ENCODE peak calls at places on chromosomes 3 and 15, in eight cellular contexts. One of them, this sample, is unnamed.

GRCh38 chr15:95895510-95895909 is 435.0 kb upstream of the NR2F2 start:
- DNase-seq in SK-N-SH: no peak
- DNase-seq in colonic mucosa: no peak
- DNase-seq in neural progenitor cell: no peak
- DNase-seq in gastrocnemius medialis: no peak
- DNase-seq in tibial artery: no peak
- DNase-seq in keratinocyte: no peak
- DNase-seq in breast epithelium: no peak
- DNase-seq in this sample: no peak

GRCh38 chr3:127774647-127775046 is 47.7 kb downstream of the MGLL start:
- DNase-seq in tibial artery: no peak
- DNase-seq in keratinocyte: no peak
- DNase-seq in breast epithelium: no peak
- DNase-seq in neural progenitor cell: no peak
- DNase-seq in SK-N-SH: peak; percentile 55
- DNase-seq in colonic mucosa: no peak
- DNase-seq in gastrocnemius medialis: no peak
- DNase-seq in this sample: no peak

GRCh38 chr3:17901893-17902292 is 159.5 kb upstream of the TBC1D5 start:
- DNase-seq in SK-N-SH: no peak
- DNase-seq in gastrocnemius medialis: no peak
- DNase-seq in keratinocyte: no peak
- DNase-seq in neural progenitor cell: no peak
- DNase-seq in breast epithelium: no peak
- DNase-seq in tibial artery: no peak
- DNase-seq in colonic mucosa: no peak
- DNase-seq in this sample: no peak

GRCh38 chr3:147218976-147219375 is 187.4 kb downstream of the ZIC4 start:
- DNase-seq in tibial artery: no peak
- DNase-seq in keratinocyte: no peak
- DNase-seq in breast epithelium: no peak
- DNase-seq in colonic mucosa: no peak
- DNase-seq in neural progenitor cell: peak; percentile 16
- DNase-seq in gastrocnemius medialis: no peak
- DNase-seq in SK-N-SH: no peak
- DNase-seq in this sample: no peak

GRCh38 chr3:180947761-180948390 is 35.4 kb downstream of the FXR1 start:
- DNase-seq in tibial artery: no peak
- DNase-seq in SK-N-SH: no peak
- DNase-seq in neural progenitor cell: no peak
- DNase-seq in breast epithelium: no peak
- DNase-seq in gastrocnemius medialis: no peak
- DNase-seq in keratinocyte: no peak
- DNase-seq in colonic mucosa: no peak
- DNase-seq in this sample: no peak

GRCh38 chr15:71203573-71204444 is 88.5 kb downstream of the THSD4 start:
- DNase-seq in gastrocnemius medialis: no peak
- DNase-seq in colonic mucosa: no peak
- DNase-seq in keratinocyte: no peak
- DNase-seq in tibial artery: no peak
- DNase-seq in SK-N-SH: no peak
- DNase-seq in neural progenitor cell: peak; percentile 43
- DNase-seq in breast epithelium: no peak
- DNase-seq in this sample: no peak

GRCh38 chr3:52568066-52568465 is 31.7 kb downstream of the UQCC5 start:
- DNase-seq in colonic mucosa: no peak
- DNase-seq in tibial artery: no peak
- DNase-seq in keratinocyte: no peak
- DNase-seq in neural progenitor cell: no peak
- DNase-seq in SK-N-SH: no peak
- DNase-seq in breast epithelium: no peak
- DNase-seq in gastrocnemius medialis: no peak
- DNase-seq in this sample: no peak

GRCh38 chr3:105349988-105350387 is 16.7 kb upstream of the ALCAM start:
- DNase-seq in colonic mucosa: no peak
- DNase-seq in tibial artery: no peak
- DNase-seq in keratinocyte: no peak
- DNase-seq in SK-N-SH: peak; percentile 39
- DNase-seq in neural progenitor cell: peak; percentile 16
- DNase-seq in breast epithelium: no peak
- DNase-seq in gastrocnemius medialis: no peak
- DNase-seq in this sample: no peak

GRCh38 chr3:159788987-159789386 is 199.6 kb upstream of the IL12A start:
- DNase-seq in tibial artery: no peak
- DNase-seq in neural progenitor cell: no peak
- DNase-seq in gastrocnemius medialis: no peak
- DNase-seq in SK-N-SH: no peak
- DNase-seq in colonic mucosa: no peak
- DNase-seq in breast epithelium: no peak
- DNase-seq in keratinocyte: no peak
- DNase-seq in this sample: no peak

GRCh38 chr15:63176302-63176701 is 13.1 kb upstream of the RAB8B start:
- DNase-seq in gastrocnemius medialis: no peak
- DNase-seq in colonic mucosa: no peak
- DNase-seq in SK-N-SH: no peak
- DNase-seq in neural progenitor cell: no peak
- DNase-seq in tibial artery: no peak
- DNase-seq in keratinocyte: peak; percentile 90
- DNase-seq in breast epithelium: no peak
- DNase-seq in this sample: no peak

GRCh38 chr15:97995881-97996603 is 35.5 kb downstream of the ARRDC4 start:
- DNase-seq in keratinocyte: no peak
- DNase-seq in neural progenitor cell: peak; percentile 38
- DNase-seq in colonic mucosa: peak; percentile 46
- DNase-seq in gastrocnemius medialis: no peak
- DNase-seq in tibial artery: no peak
- DNase-seq in SK-N-SH: no peak
- DNase-seq in breast epithelium: no peak
- DNase-seq in this sample: no peak

DNA sequence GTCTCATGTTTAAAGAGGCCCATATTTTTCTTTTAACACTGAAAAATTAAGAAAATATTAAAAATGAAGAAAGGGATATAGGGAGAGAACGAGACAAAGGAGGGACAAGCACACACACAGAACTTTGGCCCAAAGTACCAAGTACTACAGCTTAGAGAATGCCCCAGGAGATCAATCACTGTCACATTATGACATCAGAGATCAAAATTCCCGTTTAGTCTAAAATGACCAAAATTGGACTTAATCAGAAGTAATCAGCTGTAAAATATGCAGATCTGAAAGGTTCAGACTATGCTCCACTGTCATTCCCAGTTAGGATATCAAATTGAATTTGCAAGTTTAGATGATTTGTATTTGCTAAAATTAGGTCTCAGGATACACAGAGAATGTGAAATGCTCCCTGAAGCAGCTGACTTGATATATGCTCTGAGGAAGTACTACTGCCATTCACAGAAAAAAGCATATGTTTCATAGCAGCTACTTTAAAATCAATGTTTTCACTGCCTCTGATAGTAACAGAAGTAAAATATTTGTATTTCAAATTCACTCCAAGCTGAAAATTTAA is 123.0 kb downstream of the PEAK1 start:
- DNase-seq in colonic mucosa: no peak
- DNase-seq in tibial artery: no peak
- DNase-seq in gastrocnemius medialis: no peak
- DNase-seq in breast epithelium: no peak
- DNase-seq in SK-N-SH: no peak
- DNase-seq in neural progenitor cell: no peak
- DNase-seq in keratinocyte: no peak
- DNase-seq in this sample: no peak
- H3K4me1 ChIP-seq in colonic mucosa: no peaks in the 10 kb centered on the region
- H3K4me1 ChIP-seq in tibial artery: no peaks in the 10 kb centered on the region
- H3K4me1 ChIP-seq in gastrocnemius medialis: peaks cover 3% of the 10 kb centered on the region
- H3K4me1 ChIP-seq in breast epithelium: no peaks in the 10 kb centered on the region
- H3K4me1 ChIP-seq in SK-N-SH: no peaks in the 10 kb centered on the region
- H3K4me1 ChIP-seq in neural progenitor cell: no peaks in the 10 kb centered on the region
- H3K4me1 ChIP-seq in keratinocyte: no peaks in the 10 kb centered on the region
- H3K4me1 ChIP-seq in this sample: no peaks in the 10 kb centered on the region

DNA sequence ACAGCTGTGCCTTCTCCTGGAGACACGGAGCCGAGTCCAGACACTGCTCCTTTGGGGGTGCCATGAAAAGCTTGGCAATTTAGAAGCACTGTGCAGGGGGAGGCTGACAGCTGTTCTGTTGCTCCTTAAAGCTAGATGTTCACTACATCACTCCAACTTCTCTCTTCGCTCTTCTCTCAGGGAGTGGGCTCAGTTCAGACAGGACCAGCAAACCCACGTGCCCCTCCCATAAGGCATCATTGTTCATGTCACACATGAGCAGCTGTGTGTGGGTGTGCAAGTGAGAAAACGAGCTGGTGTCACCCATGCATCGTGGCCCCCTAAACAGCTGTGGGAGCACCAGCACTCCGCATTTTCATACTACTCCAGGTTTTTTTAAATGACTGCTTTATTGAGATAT is 492.7 kb downstream of the GABRG3 start:
- DNase-seq in breast epithelium: no peak
- DNase-seq in SK-N-SH: no peak
- DNase-seq in colonic mucosa: no peak
- DNase-seq in tibial artery: no peak
- DNase-seq in gastrocnemius medialis: no peak
- DNase-seq in keratinocyte: no peak
- DNase-seq in neural progenitor cell: no peak
- DNase-seq in this sample: no peak
- H3K27ac ChIP-seq in breast epithelium: no peak overlapping the region
- H3K27ac ChIP-seq in SK-N-SH: no peak overlapping the region
- H3K27ac ChIP-seq in colonic mucosa: no peak overlapping the region
- H3K27ac ChIP-seq in tibial artery: no peak overlapping the region
- H3K27ac ChIP-seq in gastrocnemius medialis: no peak overlapping the region
- H3K27ac ChIP-seq in keratinocyte: no peak overlapping the region
- H3K27ac ChIP-seq in neural progenitor cell: no peak overlapping the region
- H3K27ac ChIP-seq in this sample: no peak overlapping the region

DNA sequence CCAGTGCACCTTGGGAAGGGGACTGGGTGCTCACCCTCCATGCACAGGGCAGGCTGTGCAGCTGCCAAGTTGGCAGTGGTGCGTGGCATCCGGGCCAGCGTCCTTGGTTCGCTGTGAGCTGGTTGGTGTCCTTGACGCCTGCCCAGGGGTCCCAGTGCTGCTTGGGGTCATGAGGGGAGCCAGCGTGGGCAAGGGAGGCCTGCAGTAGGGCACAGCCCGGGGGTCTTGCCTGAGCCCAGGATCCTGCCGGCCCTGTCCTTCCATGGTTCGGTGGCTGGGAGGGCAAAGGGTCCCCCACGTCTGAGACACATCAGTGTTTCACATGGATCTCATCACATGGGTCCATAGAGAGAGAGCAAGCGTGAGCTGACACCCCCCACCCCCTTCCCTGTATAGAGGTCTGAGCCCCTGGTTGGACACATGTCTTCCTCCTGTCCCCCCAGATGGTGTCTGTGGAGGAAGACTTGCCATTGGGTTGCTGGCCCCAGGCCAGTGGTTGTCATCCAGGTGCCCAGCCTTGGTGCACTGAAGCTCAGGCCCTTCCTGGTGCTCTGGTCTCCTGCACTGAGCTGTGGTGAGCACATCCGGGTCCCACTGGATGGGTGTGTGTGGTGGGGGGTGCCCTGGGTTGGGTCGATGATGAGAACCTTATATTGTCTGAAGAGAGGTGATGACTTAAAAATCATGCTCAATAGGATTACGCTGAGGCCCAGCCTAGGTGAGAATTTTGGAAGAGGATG is 232.3 kb downstream of the SNRPN start:
- DNase-seq in colonic mucosa: no peak
- DNase-seq in SK-N-SH: no peak
- DNase-seq in breast epithelium: no peak
- DNase-seq in tibial artery: peak; percentile 62
- DNase-seq in keratinocyte: no peak
- DNase-seq in gastrocnemius medialis: no peak
- DNase-seq in neural progenitor cell: no peak
- DNase-seq in this sample: no peak
- H3K9me3 ChIP-seq in colonic mucosa: no peaks in the 10 kb centered on the region
- H3K9me3 ChIP-seq in SK-N-SH: no peaks in the 10 kb centered on the region
- H3K9me3 ChIP-seq in breast epithelium: peaks cover 53% of the 10 kb centered on the region
- H3K9me3 ChIP-seq in tibial artery: peaks cover 71% of the 10 kb centered on the region
- H3K9me3 ChIP-seq in keratinocyte: peaks cover 21% of the 10 kb centered on the region
- H3K9me3 ChIP-seq in gastrocnemius medialis: no peaks in the 10 kb centered on the region
- H3K9me3 ChIP-seq in neural progenitor cell: no peaks in the 10 kb centered on the region
- H3K9me3 ChIP-seq in this sample: peaks cover 5% of the 10 kb centered on the region

DNA sequence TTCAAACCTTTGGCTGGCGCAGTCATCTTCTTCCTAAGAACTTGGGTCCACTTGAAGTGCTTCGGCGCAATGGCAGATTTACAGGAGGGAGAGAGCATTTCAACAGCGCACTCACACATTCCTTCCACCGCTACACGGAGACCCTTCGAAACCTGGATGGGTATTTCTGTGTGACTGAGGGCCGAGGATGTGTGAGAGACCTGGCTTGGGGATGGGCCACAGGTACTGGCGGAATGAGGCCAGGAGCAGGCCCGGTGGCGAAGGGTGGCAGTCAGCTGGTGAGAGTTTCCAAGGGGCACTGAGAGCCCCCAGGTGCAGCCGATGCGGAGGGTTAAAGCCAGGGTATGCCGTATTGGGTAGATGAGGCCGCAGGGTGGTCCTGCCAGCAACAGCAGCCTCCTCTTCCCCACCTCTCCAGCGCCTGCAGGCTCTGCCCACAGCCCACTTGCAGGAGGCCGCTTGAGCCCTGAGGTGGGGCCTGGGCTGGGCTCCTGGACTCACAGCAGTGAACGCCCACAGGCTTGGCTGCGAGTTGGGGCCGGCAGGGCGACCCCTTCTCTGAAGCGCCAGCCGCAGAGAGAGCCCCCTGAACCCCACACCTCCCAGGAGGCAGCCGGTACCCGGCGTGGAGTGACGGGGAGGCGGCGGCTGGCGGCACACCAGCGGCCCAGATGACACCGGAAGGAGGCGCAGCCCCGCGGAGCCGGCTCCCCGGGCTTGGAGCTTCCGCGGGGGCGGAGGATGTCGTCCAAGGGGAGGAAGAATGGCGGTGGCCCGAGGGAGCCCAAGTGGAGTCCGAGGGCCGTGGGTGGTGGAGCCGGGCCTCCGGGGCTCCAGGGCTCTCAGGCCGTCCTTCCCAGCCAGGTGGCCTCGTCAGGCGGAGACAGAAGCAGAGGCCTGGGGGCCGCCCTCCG is 166.5 kb downstream of the NSMCE3 start:
- DNase-seq in SK-N-SH: no peak
- DNase-seq in colonic mucosa: no peak
- DNase-seq in neural progenitor cell: no peak
- DNase-seq in tibial artery: no peak
- DNase-seq in keratinocyte: no peak
- DNase-seq in breast epithelium: no peak
- DNase-seq in gastrocnemius medialis: no peak
- DNase-seq in this sample: no peak
- H3K4me1 ChIP-seq in SK-N-SH: no peaks in the 10 kb centered on the region
- H3K4me1 ChIP-seq in colonic mucosa: no peaks in the 10 kb centered on the region
- H3K4me1 ChIP-seq in neural progenitor cell: peaks cover 16% of the 10 kb centered on the region
- H3K4me1 ChIP-seq in tibial artery: no peaks in the 10 kb centered on the region
- H3K4me1 ChIP-seq in keratinocyte: no peaks in the 10 kb centered on the region
- H3K4me1 ChIP-seq in breast epithelium: no peaks in the 10 kb centered on the region
- H3K4me1 ChIP-seq in gastrocnemius medialis: no peaks in the 10 kb centered on the region
- H3K4me1 ChIP-seq in this sample: no peaks in the 10 kb centered on the region

DNA sequence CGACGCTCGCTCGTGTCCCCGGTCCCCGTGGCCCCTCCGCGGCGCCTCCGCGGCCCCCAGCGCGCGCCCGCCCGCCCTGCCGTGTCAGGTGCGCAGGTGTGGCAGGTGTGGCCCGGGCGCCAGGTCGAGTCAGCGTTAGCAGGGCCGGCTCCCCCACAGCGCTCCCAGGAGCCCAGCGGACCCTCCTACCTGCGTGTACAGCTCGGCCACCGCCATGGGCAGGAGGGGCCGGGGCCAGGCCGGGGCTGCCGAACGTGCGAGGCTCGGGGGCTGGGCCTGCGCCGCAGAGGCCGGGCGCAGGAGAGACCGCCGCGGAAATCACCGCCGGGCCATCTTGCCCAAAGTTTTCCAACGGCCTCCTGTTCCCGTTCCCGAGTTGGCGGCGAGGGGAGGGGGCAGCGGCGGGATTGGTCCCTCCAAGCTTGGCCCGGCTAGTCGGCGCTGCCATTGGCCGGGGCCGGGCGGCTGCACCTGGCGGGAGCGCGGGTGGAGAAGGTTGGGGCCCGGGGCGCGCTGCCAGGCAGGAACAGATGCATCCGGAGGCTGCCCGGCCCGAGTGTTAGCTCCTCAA is at the start of gene MYO5C:
- DNase-seq in keratinocyte: no peak
- DNase-seq in gastrocnemius medialis: peak; percentile 53
- DNase-seq in tibial artery: peak; percentile 76
- DNase-seq in breast epithelium: peak; percentile 94
- DNase-seq in neural progenitor cell: peak; percentile 87
- DNase-seq in colonic mucosa: peak; percentile 93
- DNase-seq in SK-N-SH: peak; percentile 89
- DNase-seq in this sample: no peak
- H3K27ac ChIP-seq in keratinocyte: no peak within 1 kb of the TSS
- H3K27ac ChIP-seq in gastrocnemius medialis: peak within 1 kb of the TSS; percentile 75
- H3K27ac ChIP-seq in tibial artery: no peak within 1 kb of the TSS
- H3K27ac ChIP-seq in breast epithelium: peak within 1 kb of the TSS; percentile 80
- H3K27ac ChIP-seq in neural progenitor cell: no peak within 1 kb of the TSS
- H3K27ac ChIP-seq in colonic mucosa: peak within 1 kb of the TSS; percentile 65
- H3K27ac ChIP-seq in SK-N-SH: no peak within 1 kb of the TSS
- H3K27ac ChIP-seq in this sample: no peak within 1 kb of the TSS